ENCODE peak calls at places on chromosomes 1 and 21, in nine cellular contexts. V, S, C, U, R, B, X, Q and E are unnamed samples.
A peak's percentile ranks its signal among the peaks of the same experiment; 100 is the strongest.

GRCh38 chr1:179043907-179044306 is 18.2 kb downstream of the FAM20B start:
- DNase-seq in V (no peak), S (no peak), C (no peak), U (no peak), R (no peak), B (no peak), X (no peak), Q (no peak), E (no peak)

GRCh38 chr1:55015731-55016620 is 17.2 kb downstream of the BSND start:
- DNase-seq in V (no peak), S (no peak), C (no peak), U (no peak), R (no peak), B (no peak), X (no peak), Q (no peak), E (no peak)

GRCh38 chr1:198888379-198888778 is 249.5 kb downstream of the PTPRC start:
- DNase-seq in V (no peak), S (no peak), C (no peak), U (no peak), R (no peak), B (no peak), X (no peak), Q (no peak), E (no peak)

GRCh38 chr1:161367684-161368398 is at the start of gene CFAP126:
- DNase-seq in V (peak; percentile 41), S (peak; percentile 49), C (peak; percentile 78), U (peak; percentile 15), R (no peak), B (peak; percentile 72), X (no peak), Q (no peak), E (peak; percentile 87)

GRCh38 chr1:221316491-221317056 is 425.3 kb downstream of the DUSP10 start:
- DNase-seq in V (no peak), S (no peak), C (no peak), U (no peak), R (no peak), B (no peak), X (no peak), Q (no peak), E (no peak)

GRCh38 chr1:66207484-66207883 is 326.5 kb upstream of the SGIP1 start:
- DNase-seq in V (no peak), S (no peak), C (no peak), U (no peak), R (no peak), B (no peak), X (no peak), Q (no peak), E (no peak)

GRCh38 chr21:16419188-16419874 is 689.5 kb downstream of the USP25 start:
- DNase-seq in V (no peak), S (no peak), C (peak; percentile 83), U (peak; percentile 3), R (peak; percentile 56), B (peak; percentile 50), X (no peak), Q (no peak), E (peak; percentile 86)

GRCh38 chr1:20279507-20279906 is 11.2 kb upstream of the VWA5B1 start:
- DNase-seq in V (no peak), S (no peak), C (no peak), U (no peak), R (no peak), B (peak; percentile 78), X (no peak), Q (no peak), E (no peak)

GRCh38 chr1:45730075-45730779 is 20.2 kb downstream of the IPP start:
- DNase-seq in V (no peak), S (no peak), C (no peak), U (no peak), R (no peak), B (peak; percentile 67), X (no peak), Q (no peak), E (no peak)